ENCODE peak calls at places on chromosome 1, in eight cellular contexts. Q is G401; V is HepG2; L is NCI-H460; W is stimulated activated CD8-positive, alpha-beta memory T cell treated with anti-CD3 and anti-CD28 coated beads, Interleukin-4, amount 100 ng/mL, for 4 hours; S is effector CD4-positive, alpha-beta T cell; I is hippocampal formation; M is sigmoid colon. H is an unnamed sample.
A peak's percentile ranks its signal among the peaks of the same experiment; 100 is the strongest.

GRCh38 chr1:203797948-203798347 is 2.5 kb downstream of the ZBED6 start:
- DNase-seq in I (no peak), V (peak; percentile 9), M (peak; percentile 69), L (no peak), Q (no peak), S (no peak), W (no peak), H (no peak)

GRCh38 chr1:5831600-5832335 is 160.5 kb downstream of the NPHP4 start:
- DNase-seq in V (no peak), Q (no peak), L (no peak), S (no peak), M (no peak), I (no peak), W (no peak), H (no peak)

GRCh38 chr1:25169610-25170009 is 62.7 kb downstream of the SYF2 start:
- DNase-seq in I (no peak), M (no peak), S (no peak), Q (no peak), V (no peak), W (no peak), L (no peak), H (no peak)

GRCh38 chr1:212595229-212595628 is 13.3 kb upstream of the ATF3 start:
- DNase-seq in S (no peak), L (no peak), Q (no peak), W (no peak), V (no peak), I (no peak), M (no peak), H (no peak)

GRCh38 chr1:42817976-42818375 is 779 bp upstream of the SVBP start:
- DNase-seq in Q (no peak), V (peak; percentile 10), I (no peak), S (no peak), M (no peak), L (no peak), W (no peak), H (no peak)

GRCh38 chr1:173267453-173267945 is 60.4 kb upstream of the TNFSF4 start:
- DNase-seq in V (no peak), M (no peak), Q (no peak), W (no peak), S (no peak), L (no peak), I (no peak), H (peak; percentile 31)

GRCh38 chr1:18630511-18631495 is at the start of gene PAX7:
- DNase-seq in Q (no peak), W (no peak), I (no peak), S (no peak), L (no peak), V (no peak), M (no peak), H (no peak)

GRCh38 chr1:174743654-174744561 is 255.8 kb upstream of the CACYBP start:
- DNase-seq in M (no peak), L (peak; percentile 45), S (no peak), Q (peak; percentile 75), W (no peak), I (peak; percentile 51), V (peak; percentile 35), H (peak; percentile 41)

H was measured in Caki2.